ENCODE peak calls at places on chromosome 18, in five cellular contexts. Y, H, P, E and N are unnamed samples. For H4K20me1, the result is how much of the 10 kb centered on the place peaks cover.

GRCh38 chr18:79589601-79590091 is 90.0 kb upstream of the CTDP1 start:
- DNase-seq in E (no peak), Y (no peak), H (no peak), P (no peak), N (no peak)

GRCh38 chr18:56003009-56003408 is 415.0 kb upstream of the TCF4 start:
- DNase-seq in P (no peak), H (no peak), E (no peak), Y (no peak), N (no peak)

GRCh38 chr18:41266616-41267015 is 688.4 kb upstream of the PIK3C3 start:
- DNase-seq in Y (peak), H (peak), P (no peak), E (peak), N (no peak)

GRCh38 chr18:79771446-79772107 is 26.2 kb upstream of the KCNG2 start:
- DNase-seq in E (no peak), Y (no peak), H (no peak), P (no peak), N (no peak)

GRCh38 chr18:46408334-46408987 is 248.6 kb downstream of the LOXHD1 start:
- DNase-seq in Y (no peak), P (no peak), E (no peak), H (no peak), N (no peak)

GRCh38 chr18:8732442-8733360 is 27.3 kb downstream of the MTCL1 start:
- DNase-seq in P (no peak), E (no peak), H (no peak), Y (no peak), N (no peak)

GRCh38 chr18:79068299-79068945 is 772 bp upstream of the ATP9B start:
- DNase-seq in Y (peak), E (no peak), H (no peak), P (no peak), N (peak)

GRCh38 chr18:36700955-36701354 is 127.8 kb downstream of the TPGS2 start:
- DNase-seq in E (no peak), Y (no peak), P (no peak), H (no peak), N (peak)

GRCh38 chr18:79809482-79810192 is 11.9 kb downstream of the KCNG2 start:
- DNase-seq in E (no peak), Y (no peak), H (no peak), P (no peak), N (no peak)

GRCh38 chr18:41744664-41745063 is 210.4 kb upstream of the PIK3C3 start:
- DNase-seq in P (no peak), E (no peak), H (no peak), Y (no peak), N (no peak)

GRCh38 chr18:24138281-24138883 is 480 bp upstream of the CABYR start:
- DNase-seq in P (no peak), E (no peak), H (no peak), Y (no peak), N (no peak)

GRCh38 chr18:8773980-8774379 is 68.6 kb downstream of the MTCL1 start:
- DNase-seq in E (no peak), Y (peak), H (no peak), P (no peak), N (peak)

GRCh38 chr18:46174317-46175039 is 70.3 kb downstream of the HAUS1 start:
- DNase-seq in Y (peak), P (no peak), E (no peak), H (peak), N (peak)

GRCh38 chr18:9405977-9406376 is 69.3 kb upstream of the RALBP1 start:
- DNase-seq in E (no peak), P (no peak), Y (no peak), H (no peak), N (no peak)

GRCh38 chr18:44805643-44806042 is 125.0 kb downstream of the SETBP1 start:
- DNase-seq in Y (no peak), E (no peak), H (no peak), P (no peak), N (no peak)

GRCh38 chr18:48875314-48875941 is 75.3 kb downstream of the SMAD7 start:
- DNase-seq in E (no peak), Y (no peak), H (no peak), P (no peak), N (no peak)

GRCh38 chr18:62018034-62018760 is 125.4 kb upstream of the RNF152 start:
- DNase-seq in E (no peak), P (no peak), H (peak), Y (peak), N (peak)

GRCh38 chr18:47141289-47141688 is 9.0 kb downstream of the HDHD2 start:
- DNase-seq in E (no peak), H (no peak), Y (no peak), P (no peak), N (no peak)

GRCh38 chr18:1585881-1586488 is 681.3 kb downstream of the ADCYAP1 start:
- DNase-seq in Y (peak), H (peak), E (peak), P (no peak), N (peak)

GRCh38 chr18:76720683-76721082 is 101.7 kb upstream of the ZNF236 start:
- DNase-seq in Y (no peak), E (no peak), H (no peak), P (no peak), N (peak)

GRCh38 chr18:3117493-3118192 is 102.1 kb downstream of the MYOM1 start:
- DNase-seq in E (peak), P (no peak), H (no peak), Y (peak), N (no peak)

GRCh38 chr18:23967321-23968089 is 47.0 kb upstream of the TTC39C start:
- DNase-seq in P (no peak), H (no peak), Y (no peak), E (no peak), N (no peak)

GRCh38 chr18:79600596-79600995 is 79.0 kb upstream of the CTDP1 start:
- DNase-seq in Y (no peak), P (no peak), H (no peak), E (no peak), N (no peak)

GRCh38 chr18:69890558-69890957 is 57.1 kb downstream of the CD226 start:
- DNase-seq in P (no peak), E (no peak), Y (no peak), H (no peak), N (no peak)

GRCh38 chr18:35755369-35755768 is 173.8 kb downstream of the GALNT1 start:
- DNase-seq in P (no peak), H (no peak), E (no peak), Y (no peak), N (no peak)

GRCh38 chr18:57353940-57354461 is 1.6 kb downstream of the ST8SIA3 start:
- DNase-seq in Y (peak), H (peak), E (no peak), P (no peak), N (peak)

GRCh38 chr18:53380063-53380639 is 844.3 kb downstream of the MBD2 start:
- DNase-seq in H (peak), E (peak), Y (peak), P (no peak), N (peak)

GRCh38 chr18:55318864-55319516 is 269.0 kb downstream of the TCF4 start:
- DNase-seq in H (peak), P (no peak), E (no peak), Y (peak), N (peak)

GRCh38 chr18:45793295-45793965 is 32.0 kb upstream of the SIGLEC15 start:
- DNase-seq in P (peak), H (peak), E (peak), Y (peak), N (peak)

GRCh38 chr18:22459491-22459890 is 41.8 kb upstream of the CTAGE1 start:
- DNase-seq in H (no peak), P (no peak), E (no peak), Y (peak), N (no peak)

GRCh38 chr18:74175658-74176057 is 27.3 kb downstream of the TIMM21 start:
- DNase-seq in Y (no peak), E (no peak), H (no peak), P (no peak), N (no peak)

GRCh38 chr18:74172697-74173433 is 24.5 kb downstream of the TIMM21 start:
- DNase-seq in E (no peak), Y (no peak), H (no peak), P (no peak), N (no peak)

GRCh38 chr18:74166397-74166796 is 18.1 kb downstream of the TIMM21 start:
- DNase-seq in P (no peak), Y (no peak), H (peak), E (no peak), N (no peak)

GRCh38 chr18:74173434-74173750 is 25.1 kb downstream of the TIMM21 start:
- DNase-seq in Y (no peak), E (no peak), P (no peak), H (no peak), N (no peak)

GRCh38 chr18:74171910-74172606 is 23.7 kb downstream of the TIMM21 start:
- DNase-seq in H (no peak), E (no peak), Y (no peak), P (no peak), N (no peak)
- H3K4me3 ChIP-seq in H (peak), E (peak), Y (peak), P (peak), N (no peak)

GRCh38 chr18:74509856-74510769 is 13.9 kb downstream of the CNDP2 start:
- DNase-seq in P (no peak), E (no peak), H (no peak), Y (no peak), N (no peak)
- H4K20me1 ChIP-seq in P (under half), E (under half), H (under half), Y (under half), N (under half)

GRCh38 chr18:11909597-11910026 is 1.5 kb upstream of the MPPE1 start:
- DNase-seq in Y (peak), H (peak), E (peak), P (no peak), N (peak)
- H3K4me3 ChIP-seq in Y (peak), H (peak), E (peak), P (peak), N (peak)

GRCh38 chr18:51183372-51184091 is 13.9 kb downstream of the MEX3C start:
- DNase-seq in H (no peak), P (no peak), E (no peak), Y (no peak), N (no peak)
- H4K20me1 ChIP-seq in H (half or more), P (under half), E (under half), Y (under half), N (under half)

GRCh38 chr18:73768043-73768442 is 379.6 kb downstream of the FBXO15 start:
- DNase-seq in P (no peak), E (no peak), Y (no peak), H (no peak), N (no peak)
- H3K4me3 ChIP-seq in P (no peak), E (no peak), Y (no peak), H (no peak), N (no peak)

DNA sequence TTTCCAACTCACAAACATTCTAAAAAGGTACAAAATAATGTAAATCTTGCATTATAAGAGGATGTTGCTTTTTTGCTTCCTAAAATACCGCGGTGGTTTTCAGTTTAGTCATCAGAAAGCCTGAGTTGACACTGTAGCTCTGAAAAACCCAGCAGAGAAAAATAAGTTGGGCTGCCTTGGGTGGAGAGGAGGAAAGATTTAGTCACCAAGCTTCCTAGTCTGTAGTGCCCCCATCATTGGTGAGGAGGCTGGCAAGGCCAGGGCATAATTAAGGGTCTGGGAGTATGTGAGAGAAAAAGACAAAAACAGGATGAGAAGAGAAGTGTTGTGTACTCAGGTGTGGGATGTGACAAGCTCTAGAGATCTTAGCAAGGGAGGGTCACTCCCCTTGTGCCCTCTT is 5.7 kb downstream of the PTPRM start:
- DNase-seq in E (peak), H (peak), Y (peak), P (no peak), N (peak)
- H4K20me1 ChIP-seq in E (under half), H (under half), Y (under half), P (under half), N (under half)

GRCh38 chr18:11160303-11160702 is 10.9 kb upstream of the PIEZO2 start:
- DNase-seq in H (no peak), P (no peak), Y (no peak), E (no peak), N (no peak)
- H3K4me3 ChIP-seq in H (no peak), P (no peak), Y (no peak), E (no peak), N (no peak)

GRCh38 chr18:59451963-59452362 is 92.9 kb upstream of the LMAN1 start:
- DNase-seq in H (no peak), Y (no peak), E (no peak), P (no peak), N (no peak)
- H4K20me1 ChIP-seq in H (under half), Y (under half), E (under half), P (under half), N (under half)